ENCODE peak calls at places on chromosomes 4 and X, in six cellular contexts. Z is upper lobe of right lung, T is tibial artery, E is ascending aorta, Q is heart right ventricle, D is dorsolateral prefrontal cortex. I is an unnamed sample.

GRCh38 chrX:151702021-151702714 is 6.9 kb downstream of the PRRG3 start:
- DNase-seq in Z (no peak), T (no peak), Q (no peak), E (no peak), D (no peak), I (no peak)

GRCh38 chr4:48223633-48224295 is 45.9 kb downstream of the TEC start:
- DNase-seq in Q (no peak), E (no peak), T (no peak), D (no peak), Z (no peak), I (no peak)

GRCh38 chrX:39158801-39159657 is 357.8 kb downstream of the MID1IP1 start:
- DNase-seq in T (no peak), Z (peak; percentile 60), E (no peak), Q (no peak), D (no peak), I (no peak)

GRCh38 chrX:10932842-10933440 is 178.2 kb upstream of the HCCS start:
- DNase-seq in E (no peak), Q (no peak), Z (no peak), D (no peak), T (no peak), I (no peak)

GRCh38 chrX:99777912-99778311 is 632.2 kb downstream of the PCDH19 start:
- DNase-seq in E (no peak), D (no peak), T (no peak), Q (no peak), Z (no peak), I (no peak)

GRCh38 chr4:4603592-4603991 is 61.7 kb upstream of the STX18 start:
- DNase-seq in E (no peak), D (no peak), T (no peak), Q (no peak), Z (no peak), I (no peak)

GRCh38 chr4:162499478-162499877 is 335.7 kb upstream of the FSTL5 start:
- DNase-seq in Q (no peak), D (no peak), T (no peak), Z (no peak), E (no peak), I (no peak)

GRCh38 chr4:108149588-108150380 is 18.9 kb downstream of the LEF1 start:
- DNase-seq in Z (no peak), T (no peak), E (no peak), D (no peak), Q (no peak), I (no peak)

GRCh38 chr4:7625073-7625472 is 190.3 kb upstream of the PSAPL1 start:
- DNase-seq in E (no peak), D (peak; percentile 45), Z (no peak), Q (no peak), T (no peak), I (no peak)

GRCh38 chr4:38531126-38531737 is 132.8 kb upstream of the KLF3 start:
- DNase-seq in Z (no peak), D (no peak), E (no peak), T (no peak), Q (no peak), I (no peak)

GRCh38 chr4:40933272-40934053 is 183.7 kb downstream of the NSUN7 start:
- DNase-seq in E (peak; percentile 39), D (peak; percentile 76), T (no peak), Q (no peak), Z (no peak), I (no peak)

GRCh38 chr4:181202249-181202648 is 1041.0 kb upstream of the TENM3 start:
- DNase-seq in D (no peak), Q (no peak), E (no peak), T (no peak), Z (no peak), I (no peak)

GRCh38 chr4:184538023-184538599 is 63.8 kb upstream of the IRF2 start:
- DNase-seq in Q (peak; percentile 85), Z (peak; percentile 87), T (peak; percentile 92), E (peak; percentile 94), D (peak; percentile 61), I (peak; percentile 89)

GRCh38 chr4:183721207-183722081 is 62.4 kb downstream of the TRAPPC11 start:
- DNase-seq in Z (peak; percentile 88), D (no peak), E (no peak), T (no peak), Q (peak; percentile 83), I (peak; percentile 74)

GRCh38 chr4:144734522-144734921 is 88.6 kb downstream of the HHIP start:
- DNase-seq in Q (no peak), Z (no peak), D (no peak), E (no peak), T (no peak), I (no peak)

GRCh38 chr4:11165052-11165451 is 263.6 kb downstream of the HS3ST1 start:
- DNase-seq in T (no peak), E (no peak), Q (no peak), D (no peak), Z (no peak), I (no peak)

GRCh38 chrX:91434351-91435168 is at the start of gene PABPC5:
- DNase-seq in Q (peak; percentile 78), D (peak; percentile 56), T (peak; percentile 72), E (peak; percentile 87), Z (peak; percentile 68), I (peak; percentile 81)

GRCh38 chrX:54419559-54420302 is 20.5 kb upstream of the TSR2 start:
- DNase-seq in T (no peak), E (no peak), Q (no peak), D (no peak), Z (no peak), I (no peak)

GRCh38 chr4:87979810-87980209 is 4.3 kb downstream of the SPP1 start:
- DNase-seq in D (no peak), E (no peak), T (no peak), Q (no peak), Z (no peak), I (no peak)

GRCh38 chr4:125315571-125316390 is 1.0 kb downstream of the FAT4 start:
- DNase-seq in D (peak; percentile 42), T (no peak), Z (peak; percentile 75), Q (peak; percentile 70), E (peak; percentile 66), I (peak; percentile 85)

GRCh38 chr4:4270529-4270928 is 19.4 kb downstream of the LYAR start:
- DNase-seq in D (no peak), E (no peak), Q (no peak), Z (no peak), T (no peak), I (no peak)

GRCh38 chrX:50202539-50202938 is 1.7 kb upstream of the AKAP4 start:
- DNase-seq in Q (no peak), E (no peak), D (no peak), Z (no peak), T (no peak), I (no peak)

GRCh38 chrX:50204364-50204899 is at the start of gene CCNB3:
- DNase-seq in Q (peak; percentile 64), D (peak; percentile 43), E (peak; percentile 75), Z (peak; percentile 85), T (peak; percentile 57), I (peak; percentile 56)

GRCh38 chrX:50198348-50198747 is 2.5 kb downstream of the AKAP4 start:
- DNase-seq in T (no peak), Q (no peak), D (no peak), E (no peak), Z (no peak), I (no peak)

GRCh38 chrX:50206753-50207152 is 2.2 kb downstream of the CCNB3 start:
- DNase-seq in D (no peak), Q (no peak), Z (no peak), T (no peak), E (no peak), I (no peak)

DNA sequence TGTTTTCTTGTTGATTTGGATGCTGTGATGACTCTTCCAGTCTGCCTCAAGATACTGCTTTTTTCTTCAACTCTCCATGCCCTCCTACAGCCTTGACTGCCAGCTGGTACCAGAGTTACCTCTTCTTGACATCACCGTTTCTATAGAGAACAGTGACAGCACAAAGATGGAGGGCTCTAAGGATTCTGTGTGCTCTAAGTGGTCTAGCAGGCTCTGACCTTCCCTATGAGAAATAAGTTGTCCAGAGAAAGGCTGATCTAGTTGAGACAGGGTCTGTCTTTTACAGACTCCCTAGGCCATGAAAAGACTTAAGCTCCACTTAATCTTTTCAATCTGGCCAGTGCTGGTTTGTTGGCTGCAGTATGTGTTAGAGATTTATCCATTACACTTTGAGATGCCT is at the start of gene AKAP4:
- DNase-seq in E (no peak), D (no peak), Q (no peak), Z (no peak), T (no peak), I (no peak)
- TF ChIP-seq CTCF in E (no peak), D (no peak), Q (no peak), Z (no peak), T (no peak), I (no peak)

GRCh38 chrX:15848576-15848975 is 6.0 kb downstream of the AP1S2 start:
- DNase-seq in Q (no peak), E (no peak), Z (no peak), D (no peak), T (no peak), I (no peak)
- H3K27me3 ChIP-seq in Q (no peaks in the 10 kb centered on the region), E (no peaks in the 10 kb centered on the region), Z (no peaks in the 10 kb centered on the region), D (no peaks in the 10 kb centered on the region), T (no peaks in the 10 kb centered on the region), I (peaks cover 6% of the 10 kb centered on the region)

DNA sequence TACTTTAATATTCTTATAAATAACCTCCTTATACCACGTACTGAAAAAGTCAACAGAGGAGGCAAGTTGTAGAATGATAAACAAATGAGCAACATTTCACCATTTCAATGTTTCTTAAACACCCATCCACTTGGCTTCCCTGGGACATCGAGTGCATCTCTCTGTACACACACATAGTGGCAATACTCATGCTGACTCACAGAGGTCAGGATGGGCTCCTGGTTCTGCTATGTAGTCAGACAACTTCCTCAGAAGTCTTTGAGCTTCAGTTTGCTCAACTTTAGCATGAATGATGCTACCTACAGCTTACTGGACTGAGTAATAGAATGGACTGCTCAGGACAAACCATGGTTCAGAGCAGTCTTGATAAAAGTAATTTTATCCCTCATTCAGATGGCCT is 56.9 kb downstream of the MAD2L1 start:
- DNase-seq in T (no peak), D (no peak), E (no peak), Z (no peak), Q (no peak), I (no peak)
- TF ChIP-seq CTCF in T (no peak), D (no peak), E (no peak), Z (no peak), Q (no peak), I (no peak)

GRCh38 chrX:627995-628394 is 2.6 kb upstream of the SHOX start:
- DNase-seq in D (no peak), T (no peak), E (no peak), Q (no peak), Z (no peak), I (no peak)

GRCh38 chrX:629230-630006 is 1.2 kb upstream of the SHOX start:
- DNase-seq in E (peak; percentile 11), Z (no peak), Q (no peak), T (no peak), D (no peak), I (no peak)

GRCh38 chrX:626745-627509 is 3.7 kb upstream of the SHOX start:
- DNase-seq in D (no peak), T (no peak), E (no peak), Z (no peak), Q (no peak), I (no peak)

GRCh38 chrX:625137-625691 is 5.4 kb upstream of the SHOX start:
- DNase-seq in E (no peak), Z (no peak), D (no peak), T (no peak), Q (no peak), I (no peak)

DNA sequence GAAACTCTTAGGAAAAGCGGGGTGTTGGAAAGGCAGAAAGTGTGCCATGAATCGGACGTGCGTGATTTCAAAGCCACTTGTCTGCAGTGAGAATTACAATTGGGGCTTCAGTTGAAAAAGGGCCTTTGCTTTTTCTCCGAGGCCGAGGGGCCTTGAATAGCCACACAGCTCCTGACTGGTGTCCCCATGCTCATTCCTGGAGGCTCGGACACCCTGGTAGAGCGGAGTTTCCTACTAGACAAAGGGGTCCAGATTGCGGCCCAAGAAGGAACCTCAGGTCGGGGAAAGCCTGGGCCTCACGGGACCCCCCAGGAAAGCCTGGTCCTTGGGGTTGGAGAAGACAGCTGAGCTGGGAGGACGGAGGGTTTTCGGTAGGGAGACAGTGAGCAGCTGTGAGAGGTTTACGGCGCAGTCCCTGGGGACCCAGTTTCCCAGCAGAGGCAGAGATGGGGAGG is 3.1 kb upstream of the SHOX start:
- DNase-seq in D (no peak), Q (no peak), T (no peak), E (peak; percentile 31), Z (no peak), I (no peak)
- H3K27me3 ChIP-seq in D (peaks cover 20% of the 10 kb centered on the region), Q (peaks cover 74% of the 10 kb centered on the region), T (no peaks in the 10 kb centered on the region), E (no peaks in the 10 kb centered on the region), Z (peaks cover 47% of the 10 kb centered on the region), I (peaks cover 77% of the 10 kb centered on the region)

I was measured in left lung.